ENCODE peak calls at places on chromosomes 16 and 17, in five cellular contexts. M, E, I, Z and H are unnamed samples. For H3K4me1, the result is how much of the 10 kb centered on the place peaks cover.

GRCh38 chr17:83079766-83080616 is 582 bp downstream of the METRNL start:
- DNase-seq in E (peak), Z (peak), I (no peak), M (no peak), H (no peak)

GRCh38 chr17:48499248-48499647 is 31.6 kb downstream of the HOXB1 start:
- DNase-seq in Z (peak), M (no peak), I (no peak), E (no peak), H (no peak)

GRCh38 chr16:66845080-66845410 is 831 bp downstream of the CA7 start:
- DNase-seq in I (no peak), E (no peak), M (peak), Z (no peak), H (no peak)

GRCh38 chr17:66952031-66952524 is 12.4 kb upstream of the CACNG4 start:
- DNase-seq in Z (peak), M (peak), I (no peak), E (peak), H (no peak)

GRCh38 chr17:12625092-12625491 is 40.6 kb upstream of the MYOCD start:
- DNase-seq in Z (no peak), E (no peak), M (no peak), I (no peak), H (no peak)

GRCh38 chr16:19137201-19137601 is 23.4 kb downstream of the ITPRIPL2 start:
- DNase-seq in E (no peak), M (no peak), Z (peak), I (no peak), H (no peak)

GRCh38 chr17:77405867-77406513 is 265.2 kb downstream of the SEC14L1 start:
- DNase-seq in I (no peak), E (no peak), M (no peak), Z (no peak), H (no peak)

GRCh38 chr17:71327376-71328059 is 793.3 kb upstream of the SOX9 start:
- DNase-seq in I (no peak), Z (peak), E (no peak), M (no peak), H (no peak)

GRCh38 chr17:37651846-37652245 is 8.6 kb upstream of the DDX52 start:
- DNase-seq in E (no peak), Z (no peak), I (no peak), M (no peak), H (no peak)

GRCh38 chr17:29179232-29180036 is 764 bp downstream of the MYO18A start:
- DNase-seq in I (no peak), Z (peak), M (peak), E (peak), H (peak)

GRCh38 chr16:88961031-88961430 is 16.0 kb downstream of the CBFA2T3 start:
- DNase-seq in Z (no peak), E (no peak), M (no peak), I (no peak), H (no peak)

GRCh38 chr17:36730095-36730808 is 128.9 kb downstream of the MRM1 start:
- DNase-seq in E (no peak), M (no peak), Z (no peak), I (no peak), H (no peak)

GRCh38 chr16:48156790-48157209 is 1.0 kb upstream of the ABCC12 start:
- DNase-seq in E (peak), I (peak), Z (peak), M (peak), H (peak)

GRCh38 chr16:71426069-71426879 is 15.6 kb downstream of the TLE7 start:
- DNase-seq in I (no peak), E (peak), M (no peak), Z (peak), H (peak)

GRCh38 chr16:67878232-67878631 is 5.4 kb downstream of the EDC4 start:
- DNase-seq in M (no peak), Z (no peak), E (no peak), I (no peak), H (no peak)

GRCh38 chr16:11129378-11129781 is 126.6 kb downstream of the SOCS1 start:
- DNase-seq in E (no peak), Z (peak), I (no peak), M (no peak), H (peak)

GRCh38 chr16:74776926-74777325 is 2.3 kb upstream of the FA2H start:
- DNase-seq in M (no peak), I (no peak), Z (no peak), E (no peak), H (no peak)

GRCh38 chr16:68626557-68626956 is 18.6 kb upstream of the CDH3 start:
- DNase-seq in Z (peak), M (no peak), I (no peak), E (no peak), H (no peak)

GRCh38 chr17:56979091-56979480 is 1.2 kb downstream of the SCPEP1 start:
- DNase-seq in E (no peak), Z (no peak), M (no peak), I (peak), H (no peak)

GRCh38 chr17:77038860-77039555 is 101.8 kb upstream of the SEC14L1 start:
- DNase-seq in M (no peak), Z (no peak), E (no peak), I (no peak), H (no peak)

GRCh38 chr16:30527635-30528178 is 1.3 kb upstream of the ZNF768 start:
- DNase-seq in M (no peak), I (peak), E (no peak), Z (peak), H (no peak)

GRCh38 chr16:14527411-14528044 is 102.5 kb downstream of the PARN start:
- DNase-seq in Z (peak), E (no peak), I (no peak), M (peak), H (no peak)

GRCh38 chr16:48479319-48479718 is 94.1 kb upstream of the SIAH1 start:
- DNase-seq in I (no peak), E (no peak), Z (no peak), M (no peak), H (no peak)

GRCh38 chr17:48392836-48393235 is 37.2 kb downstream of the SKAP1 start:
- DNase-seq in E (no peak), I (no peak), Z (peak), M (no peak), H (no peak)

GRCh38 chr17:38742431-38743308 is 5.5 kb downstream of the PCGF2 start:
- DNase-seq in Z (peak), M (peak), E (no peak), I (no peak), H (peak)

GRCh38 chr16:12643034-12643455 is 160.6 kb downstream of the CPPED1 start:
- DNase-seq in Z (no peak), M (no peak), E (no peak), I (no peak), H (no peak)

GRCh38 chr16:62225675-62226074 is 189.4 kb upstream of the CDH8 start:
- DNase-seq in E (peak), Z (peak), M (no peak), I (peak), H (peak)

GRCh38 chr16:71214771-71215381 is 15.6 kb downstream of the HYDIN start:
- DNase-seq in I (peak), E (no peak), Z (no peak), M (no peak), H (no peak)

GRCh38 chr17:2883544-2884203 is 87.4 kb downstream of the RAP1GAP2 start:
- DNase-seq in Z (peak), I (no peak), E (peak), M (no peak), H (peak)

GRCh38 chr17:46159686-46160085 is 33.5 kb downstream of the KANSL1 start:
- DNase-seq in E (no peak), Z (peak), I (no peak), M (no peak), H (no peak)

GRCh38 chr17:46162871-46163270 is 30.4 kb downstream of the KANSL1 start:
- DNase-seq in I (no peak), M (no peak), E (no peak), Z (no peak), H (no peak)

GRCh38 chr17:46158323-46159296 is 34.6 kb downstream of the KANSL1 start:
- DNase-seq in E (no peak), M (no peak), I (no peak), Z (no peak), H (no peak)

GRCh38 chr17:46157443-46158107 is 35.7 kb downstream of the KANSL1 start:
- DNase-seq in E (no peak), I (no peak), Z (peak), M (no peak), H (no peak)

DNA sequence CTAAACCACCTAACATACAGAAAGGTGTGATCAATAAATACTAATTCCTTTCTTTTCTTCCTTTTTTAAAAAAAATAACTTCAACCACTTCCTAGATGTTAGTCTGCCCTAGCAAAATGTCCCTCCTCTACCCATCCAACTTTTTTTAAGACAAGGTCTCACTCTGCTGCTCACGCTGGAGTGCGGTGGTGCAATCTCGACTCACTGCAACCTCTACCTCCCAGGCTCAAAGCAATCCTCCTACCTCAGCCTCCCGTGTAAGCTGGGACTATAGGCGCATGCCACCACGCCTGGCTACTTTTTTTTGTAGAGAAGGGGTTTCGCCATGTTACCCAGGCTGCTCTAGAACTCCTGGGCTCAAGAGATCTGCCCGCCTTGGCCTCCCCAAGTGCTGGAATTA is 33.1 kb downstream of the KANSL1 start:
- DNase-seq in Z (no peak), M (no peak), I (no peak), E (no peak), H (no peak)
- H3K4me1 ChIP-seq in Z (under half), M (under half), I (under half), E (half or more), H (under half)

GRCh38 chr17:65628637-65629036 is 67.2 kb upstream of the AXIN2 start:
- DNase-seq in Z (no peak), E (no peak), M (no peak), I (no peak), H (no peak)
- H3K4me3 ChIP-seq in Z (no peak), E (peak), M (no peak), I (peak), H (no peak)

DNA sequence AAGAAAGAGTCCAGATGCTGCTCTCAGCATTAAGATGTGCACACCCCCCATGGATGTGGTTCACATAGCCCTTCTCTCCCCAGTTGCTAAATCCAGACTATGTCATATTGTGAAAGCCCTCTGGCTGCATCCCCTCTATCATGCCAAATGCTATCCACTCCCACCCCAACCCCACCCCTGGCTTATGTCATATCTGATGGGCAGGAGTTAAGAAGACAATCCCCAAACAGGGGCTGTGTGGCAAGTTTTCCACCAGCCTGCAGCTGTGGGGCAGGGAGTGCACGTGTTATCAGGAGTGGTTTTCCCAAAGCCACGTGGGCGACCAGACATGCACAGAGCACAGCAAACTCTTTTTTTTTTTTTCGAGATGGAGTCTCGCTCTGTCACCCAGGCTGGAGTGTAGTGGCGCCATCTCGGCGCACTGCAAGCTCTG is 10.0 kb downstream of the FAM117A start:
- DNase-seq in M (peak), E (no peak), I (no peak), Z (no peak), H (peak)
- H3K4me1 ChIP-seq in M (under half), E (under half), I (under half), Z (under half), H (under half)

GRCh38 chr17:63694229-63694973 is 5.5 kb downstream of the LIMD2 start:
- DNase-seq in M (no peak), E (no peak), I (no peak), Z (no peak), H (peak)

GRCh38 chr17:63697341-63698286 is 2.3 kb downstream of the LIMD2 start:
- DNase-seq in M (no peak), Z (peak), E (peak), I (peak), H (peak)

GRCh38 chr17:63694974-63695773 is 4.8 kb downstream of the LIMD2 start:
- DNase-seq in E (no peak), M (no peak), I (no peak), Z (no peak), H (no peak)

GRCh38 chr17:63696381-63696961 is 3.5 kb downstream of the LIMD2 start:
- DNase-seq in Z (peak), E (peak), M (no peak), I (peak), H (peak)

DNA sequence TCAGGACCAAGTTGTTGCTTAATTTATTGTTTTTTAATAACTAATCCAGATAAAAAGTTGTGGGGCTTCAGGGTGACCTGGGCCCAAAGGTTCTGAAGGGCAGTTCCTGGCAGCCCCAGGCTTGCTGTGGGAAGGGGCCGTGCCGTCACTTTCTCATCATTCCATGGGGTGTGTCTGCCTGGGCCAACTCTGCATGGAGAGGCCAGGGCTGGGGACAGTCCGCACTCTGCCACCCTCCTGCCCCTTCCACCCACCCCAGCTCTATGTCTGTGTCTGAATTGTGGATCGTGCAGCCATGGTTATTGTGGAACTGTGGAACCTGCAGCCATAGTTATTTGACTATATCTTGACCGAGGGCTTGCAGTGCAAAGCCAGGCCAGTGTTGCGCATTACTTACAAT is 4.0 kb downstream of the LIMD2 start:
- DNase-seq in I (no peak), E (no peak), Z (no peak), M (no peak), H (no peak)
- H3K4me3 ChIP-seq in I (no peak), E (no peak), Z (no peak), M (no peak), H (no peak)

GRCh38 chr16:72958522-72959076 is 89.3 kb downstream of the ZFHX3 start:
- DNase-seq in I (no peak), M (no peak), Z (no peak), E (no peak), H (no peak)
- H3K4me1 ChIP-seq in I (under half), M (under half), Z (under half), E (under half), H (under half)

GRCh38 chr17:42704495-42705494 is 22.5 kb downstream of the CNTNAP1 start:
- DNase-seq in Z (no peak), M (no peak), E (no peak), I (peak), H (no peak)
- H3K4me3 ChIP-seq in Z (no peak), M (no peak), E (no peak), I (no peak), H (no peak)

GRCh38 chr16:85998868-85999729 is 100.1 kb downstream of the IRF8 start:
- DNase-seq in E (no peak), M (no peak), I (no peak), Z (no peak), H (no peak)
- H3K4me1 ChIP-seq in E (under half), M (under half), I (under half), Z (under half), H (under half)

GRCh38 chr16:52436646-52437645 is 110.0 kb downstream of the TOX3 start:
- DNase-seq in M (no peak), I (no peak), Z (no peak), E (no peak), H (no peak)

GRCh38 chr16:52439750-52440149 is 107.2 kb downstream of the TOX3 start:
- DNase-seq in E (no peak), Z (no peak), M (no peak), I (no peak), H (no peak)

GRCh38 chr16:52439171-52439701 is 107.7 kb downstream of the TOX3 start:
- DNase-seq in Z (no peak), M (no peak), E (no peak), I (no peak), H (peak)

GRCh38 chr16:52435573-52435972 is 111.4 kb downstream of the TOX3 start:
- DNase-seq in M (no peak), Z (no peak), E (no peak), I (no peak), H (peak)

GRCh38 chr16:52434224-52434623 is 112.7 kb downstream of the TOX3 start:
- DNase-seq in Z (no peak), M (no peak), E (no peak), I (no peak), H (no peak)
- H3K4me3 ChIP-seq in Z (no peak), M (no peak), E (no peak), I (no peak), H (no peak)

GRCh38 chr16:81866820-81867440 is 87.8 kb downstream of the PLCG2 start:
- DNase-seq in M (no peak), Z (no peak), I (no peak), E (no peak), H (no peak)
- H3K4me1 ChIP-seq in M (under half), Z (under half), I (under half), E (under half), H (under half)

GRCh38 chr16:85206472-85207356 is 94.4 kb upstream of the CIBAR2 start:
- DNase-seq in M (peak), Z (peak), I (no peak), E (no peak), H (peak)
- H3K4me3 ChIP-seq in M (no peak), Z (no peak), I (no peak), E (no peak), H (peak)